ENCODE peak calls at places on chromosome 21, in five cellular contexts. One of them, this sample, is unnamed.

GRCh38 chr21:24375201-24375600 is 1232.1 kb downstream of the MRPL39 start:
- DNase-seq in ovary: no peak
- DNase-seq in AG04449: no peak
- DNase-seq in tibial nerve: no peak
- DNase-seq in neural crest cell: no peak
- DNase-seq in this sample: no peak

GRCh38 chr21:42614811-42615342 is 38.5 kb upstream of the PDE9A start:
- DNase-seq in ovary: no peak
- DNase-seq in AG04449: no peak
- DNase-seq in tibial nerve: no peak
- DNase-seq in neural crest cell: no peak
- DNase-seq in this sample: peak; percentile 85

GRCh38 chr21:23725576-23725975 is 1881.7 kb downstream of the MRPL39 start:
- DNase-seq in ovary: no peak
- DNase-seq in AG04449: no peak
- DNase-seq in tibial nerve: no peak
- DNase-seq in neural crest cell: no peak
- DNase-seq in this sample: no peak

GRCh38 chr21:25887646-25888321 is 153.0 kb downstream of the GABPA start:
- DNase-seq in ovary: no peak
- DNase-seq in AG04449: no peak
- DNase-seq in tibial nerve: no peak
- DNase-seq in neural crest cell: no peak
- DNase-seq in this sample: no peak

GRCh38 chr21:15367061-15367626 is 302.3 kb upstream of the NRIP1 start:
- DNase-seq in ovary: no peak
- DNase-seq in AG04449: no peak
- DNase-seq in tibial nerve: no peak
- DNase-seq in neural crest cell: no peak
- DNase-seq in this sample: no peak

GRCh38 chr21:45308211-45309068 is 20.7 kb upstream of the POFUT2 start:
- DNase-seq in ovary: peak; percentile 70
- DNase-seq in AG04449: no peak
- DNase-seq in tibial nerve: no peak
- DNase-seq in neural crest cell: no peak
- DNase-seq in this sample: peak; percentile 29

GRCh38 chr21:42261832-42262200 is 42.9 kb downstream of the ABCG1 start:
- DNase-seq in ovary: no peak
- DNase-seq in AG04449: no peak
- DNase-seq in tibial nerve: no peak
- DNase-seq in neural crest cell: no peak
- DNase-seq in this sample: no peak

GRCh38 chr21:26966360-26966977 is 419 bp downstream of the ADAMTS5 start:
- DNase-seq in ovary: peak; percentile 63
- DNase-seq in AG04449: no peak
- DNase-seq in tibial nerve: no peak
- DNase-seq in neural crest cell: no peak
- DNase-seq in this sample: no peak

GRCh38 chr21:45479691-45480675 is 62.3 kb downstream of the SLC19A1 start:
- DNase-seq in ovary: no peak
- DNase-seq in AG04449: no peak
- DNase-seq in tibial nerve: no peak
- DNase-seq in neural crest cell: no peak
- DNase-seq in this sample: no peak

GRCh38 chr21:41835711-41836154 is 43.4 kb downstream of the PRDM15 start:
- DNase-seq in ovary: no peak
- DNase-seq in AG04449: no peak
- DNase-seq in tibial nerve: no peak
- DNase-seq in neural crest cell: no peak
- DNase-seq in this sample: no peak

GRCh38 chr21:41627428-41627827 is 119.5 kb upstream of the TMPRSS2 start:
- DNase-seq in ovary: no peak
- DNase-seq in AG04449: no peak
- DNase-seq in tibial nerve: no peak
- DNase-seq in neural crest cell: no peak
- DNase-seq in this sample: no peak

GRCh38 chr21:21921410-21922232 is 923.4 kb downstream of the NCAM2 start:
- DNase-seq in ovary: no peak
- DNase-seq in AG04449: no peak
- DNase-seq in tibial nerve: no peak
- DNase-seq in neural crest cell: no peak
- DNase-seq in this sample: peak; percentile 60

GRCh38 chr21:15566692-15567091 is 163.1 kb upstream of the USP25 start:
- DNase-seq in ovary: no peak
- DNase-seq in AG04449: no peak
- DNase-seq in tibial nerve: no peak
- DNase-seq in neural crest cell: no peak
- DNase-seq in this sample: no peak

DNA sequence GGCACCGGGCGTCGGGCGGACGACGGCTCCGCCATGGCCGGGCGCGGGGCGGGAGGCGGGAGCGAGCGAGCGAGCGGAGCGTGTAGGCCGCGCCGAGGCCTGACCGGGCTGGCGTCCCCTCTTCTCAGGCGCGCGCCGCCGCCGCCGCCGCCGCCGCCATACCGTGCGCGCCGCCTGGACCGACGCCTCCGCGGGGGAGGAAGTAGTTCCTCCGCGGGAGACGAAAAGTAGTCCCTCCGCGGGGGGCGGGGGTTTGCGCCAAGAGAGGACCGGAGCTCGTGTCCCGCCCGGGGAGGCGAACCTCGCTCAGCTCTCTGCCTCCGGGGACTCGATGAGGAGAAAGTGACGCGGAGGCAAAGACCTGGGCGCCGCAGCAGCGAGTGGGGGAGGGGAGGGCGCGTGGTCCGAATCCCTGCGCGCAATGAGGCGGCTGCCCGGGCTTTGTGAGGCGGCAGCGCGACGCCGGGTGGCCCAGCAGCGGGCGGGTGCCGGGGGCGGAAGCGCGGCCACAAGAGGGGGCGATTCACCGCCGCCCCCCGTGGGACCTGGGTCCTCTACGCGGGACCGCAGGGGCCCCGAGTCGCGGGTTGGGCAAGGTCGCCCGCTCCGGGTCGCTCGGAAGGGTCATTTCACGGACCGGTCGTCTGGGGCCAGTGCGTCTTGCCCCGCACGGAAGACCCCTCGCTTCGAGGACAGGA is at the start of gene BRWD1:
- DNase-seq in ovary: peak; percentile 82
- DNase-seq in AG04449: peak; percentile 47
- DNase-seq in tibial nerve: peak; percentile 63
- DNase-seq in neural crest cell: peak; percentile 78
- DNase-seq in this sample: peak; percentile 78
- TF ChIP-seq CTCF in ovary: peak; percentile 38
- TF ChIP-seq CTCF in AG04449: no peak
- TF ChIP-seq CTCF in tibial nerve: peak; percentile 27
- TF ChIP-seq CTCF in neural crest cell: peak; percentile 49
- TF ChIP-seq CTCF in this sample: no peak

DNA sequence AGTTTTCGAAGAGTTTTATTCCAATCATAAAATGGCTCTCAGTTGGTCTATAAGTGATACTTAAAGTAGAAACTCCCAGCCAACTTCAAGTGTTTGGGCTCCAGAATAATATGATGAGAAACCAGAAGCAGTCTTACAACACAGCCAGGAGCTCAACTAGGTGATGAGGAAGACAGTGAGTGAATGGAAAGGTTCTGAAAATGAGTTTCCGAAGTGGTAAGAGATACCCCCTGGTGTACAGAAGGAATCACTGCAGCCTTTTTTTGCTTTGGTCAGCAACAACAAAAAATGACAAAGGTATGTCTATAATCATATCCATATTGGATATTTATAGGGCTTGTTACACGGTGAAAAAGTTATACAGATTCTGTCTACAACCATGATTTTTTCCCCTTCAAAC is 16.5 kb downstream of the KRTAP19-1 start:
- DNase-seq in ovary: no peak
- DNase-seq in AG04449: no peak
- DNase-seq in tibial nerve: no peak
- DNase-seq in neural crest cell: no peak
- DNase-seq in this sample: peak; percentile 29
- TF ChIP-seq CTCF in ovary: no peak
- TF ChIP-seq CTCF in AG04449: no peak
- TF ChIP-seq CTCF in tibial nerve: no peak
- TF ChIP-seq CTCF in neural crest cell: peak; percentile 64
- TF ChIP-seq CTCF in this sample: peak; percentile 53

GRCh38 chr21:38325216-38325615 is 68.4 kb downstream of the KCNJ15 start:
- DNase-seq in ovary: no peak
- DNase-seq in AG04449: no peak
- DNase-seq in tibial nerve: no peak
- DNase-seq in neural crest cell: no peak
- DNase-seq in this sample: no peak

GRCh38 chr21:38325761-38326420 is 69.1 kb downstream of the KCNJ15 start:
- DNase-seq in ovary: no peak
- DNase-seq in AG04449: no peak
- DNase-seq in tibial nerve: no peak
- DNase-seq in neural crest cell: no peak
- DNase-seq in this sample: no peak

GRCh38 chr21:38327984-38328383 is 71.2 kb downstream of the KCNJ15 start:
- DNase-seq in ovary: no peak
- DNase-seq in AG04449: no peak
- DNase-seq in tibial nerve: no peak
- DNase-seq in neural crest cell: no peak
- DNase-seq in this sample: no peak

GRCh38 chr21:38326899-38327298 is 70.1 kb downstream of the KCNJ15 start:
- DNase-seq in ovary: no peak
- DNase-seq in AG04449: no peak
- DNase-seq in tibial nerve: no peak
- DNase-seq in neural crest cell: no peak
- DNase-seq in this sample: no peak

GRCh38 chr21:38326429-38326828 is 69.6 kb downstream of the KCNJ15 start:
- DNase-seq in ovary: no peak
- DNase-seq in AG04449: no peak
- DNase-seq in tibial nerve: no peak
- DNase-seq in neural crest cell: no peak
- DNase-seq in this sample: peak; percentile 26
- TF ChIP-seq CTCF in ovary: no peak
- TF ChIP-seq CTCF in AG04449: no peak
- TF ChIP-seq CTCF in tibial nerve: no peak
- TF ChIP-seq CTCF in neural crest cell: no peak
- TF ChIP-seq CTCF in this sample: no peak

DNA sequence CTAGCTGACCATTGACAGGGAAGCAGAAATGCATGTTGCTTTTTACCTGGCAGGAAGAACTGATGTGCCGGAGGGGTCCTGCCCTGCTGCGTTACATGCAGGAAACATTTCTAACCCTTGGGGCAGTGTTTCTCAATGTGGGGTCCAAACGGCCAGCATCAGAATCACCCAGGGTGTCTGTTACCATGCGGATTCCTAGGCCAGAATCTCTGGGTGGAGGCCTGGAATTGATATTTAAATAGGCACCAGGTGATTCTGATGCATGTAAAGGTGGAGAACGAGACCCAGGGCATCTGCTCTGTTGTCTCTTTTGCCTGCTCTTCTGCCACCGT is 182.7 kb downstream of the PCP4 start:
- DNase-seq in ovary: no peak
- DNase-seq in AG04449: no peak
- DNase-seq in tibial nerve: no peak
- DNase-seq in neural crest cell: no peak
- DNase-seq in this sample: no peak
- TF ChIP-seq CTCF in ovary: no peak
- TF ChIP-seq CTCF in AG04449: no peak
- TF ChIP-seq CTCF in tibial nerve: no peak
- TF ChIP-seq CTCF in neural crest cell: no peak
- TF ChIP-seq CTCF in this sample: no peak